ENCODE peak calls at places on chromosomes 4 and X, in eight cellular contexts. S is GM04503; L is stimulated activated CD4-positive, alpha-beta T cell treated with anti-CD3 and anti-CD28 coated beads, TNF-alpha, amount 100 ng/mL, for 4 hours; N is epithelial cell of proximal tubule; X is LHCN-M2; K is NCI-H510A treated with DMSO at 0.1 percent for 48 hours; W is K562; U is HFFc6. P is an unnamed sample.
A peak's percentile ranks its signal among the peaks of the same experiment; 100 is the strongest.

GRCh38 chrX:31580726-31581125 is 508.9 kb upstream of the FTHL17 start:
- DNase-seq in S (peak; percentile 34), L (no peak), N (peak; percentile 61), X (peak; percentile 64), K (no peak), W (no peak), U (peak; percentile 38), P (no peak)

GRCh38 chr4:184845367-184846011 is 19.7 kb upstream of the ACSL1 start:
- DNase-seq in S (peak; percentile 55), L (no peak), N (no peak), X (peak; percentile 96), K (no peak), W (no peak), U (peak; percentile 32), P (no peak)

GRCh38 chrX:71859637-71860036 is 51.0 kb upstream of the NHSL2 start:
- DNase-seq in S (no peak), L (no peak), N (no peak), X (peak; percentile 16), K (peak; percentile 17), W (no peak), U (peak; percentile 17), P (peak; percentile 32)

GRCh38 chr4:78951862-78952472 is 12.7 kb upstream of the PAQR3 start:
- DNase-seq in S (no peak), L (no peak), N (no peak), X (peak; percentile 50), K (peak; percentile 59), W (peak; percentile 57), U (peak; percentile 21), P (peak; percentile 41)

GRCh38 chr4:105840426-105841174 is 54.7 kb upstream of the NPNT start:
- DNase-seq in S (no peak), L (no peak), N (no peak), X (peak; percentile 54), K (peak; percentile 39), W (no peak), U (no peak), P (no peak)

GRCh38 chr4:166121897-166122296 is 248.9 kb downstream of the TLL1 start:
- DNase-seq in S (no peak), L (no peak), N (no peak), X (no peak), K (peak; percentile 48), W (no peak), U (no peak), P (no peak)

GRCh38 chr4:145525291-145525740 is 43.7 kb downstream of the SMAD1 start:
- DNase-seq in S (no peak), L (no peak), N (no peak), X (peak; percentile 81), K (no peak), W (no peak), U (no peak), P (no peak)

GRCh38 chrX:119552508-119552907 is 12.7 kb downstream of the STEEP1 start:
- DNase-seq in S (no peak), L (no peak), N (no peak), X (no peak), K (no peak), W (no peak), U (peak; percentile 47), P (no peak)

P was measured in CD4-positive, alpha-beta memory T cell.